ENCODE peak calls at places on chromosomes 4 and X, in six cellular contexts. G is sigmoid colon, V is lower leg skin, R is spleen, E is stomach, M is A549. D is an unnamed sample.

GRCh38 chr4:170374770-170375169 is 285.0 kb upstream of the AADAT start:
- DNase-seq in G (no peak), V (no peak), R (no peak), E (no peak), M (peak), D (peak)

GRCh38 chr4:4783847-4784246 is 75.6 kb upstream of the MSX1 start:
- DNase-seq in G (no peak), V (peak), R (no peak), E (no peak), M (no peak), D (no peak)

GRCh38 chr4:145851516-145852201 is 87.0 kb downstream of the ZNF827 start:
- DNase-seq in G (no peak), V (no peak), R (no peak), E (no peak), M (no peak), D (no peak)

GRCh38 chr4:140069068-140069467 is 84.9 kb downstream of the MAML3 start:
- DNase-seq in G (no peak), V (no peak), R (no peak), E (peak), M (no peak), D (no peak)

GRCh38 chrX:118392726-118393125 is 46.8 kb downstream of the WDR44 start:
- DNase-seq in G (no peak), V (no peak), R (no peak), E (no peak), M (no peak), D (no peak)

GRCh38 chr4:159607824-159608223 is 504.9 kb downstream of the RAPGEF2 start:
- DNase-seq in G (no peak), V (no peak), R (no peak), E (no peak), M (no peak), D (no peak)

GRCh38 chr4:16079046-16079445 is 4.8 kb downstream of the PROM1 start:
- DNase-seq in G (no peak), V (no peak), R (no peak), E (no peak), M (no peak), D (no peak)

GRCh38 chr4:113997206-113997605 is 17.8 kb upstream of the ARSJ start:
- DNase-seq in G (no peak), V (no peak), R (no peak), E (no peak), M (no peak), D (no peak)

GRCh38 chr4:5126857-5127256 is 75.6 kb downstream of the STK32B start:
- DNase-seq in G (no peak), V (no peak), R (no peak), E (no peak), M (no peak), D (no peak)

GRCh38 chrX:139518475-139518874 is 12.1 kb upstream of the F9 start:
- DNase-seq in G (no peak), V (no peak), R (no peak), E (no peak), M (no peak), D (no peak)

GRCh38 chr4:38674206-38675144 is 10.5 kb downstream of the KLF3 start:
- DNase-seq in G (no peak), V (no peak), R (no peak), E (no peak), M (peak), D (no peak)
- TF ChIP-seq POLR2A in G (no peak), V (no peak), R (no peak), E (no peak), M (no peak), D (no peak)

GRCh38 chr4:6343950-6344408 is 74.3 kb downstream of the WFS1 start:
- DNase-seq in G (no peak), V (no peak), R (peak), E (peak), M (peak), D (peak)
- TF ChIP-seq CTCF in G (no peak), V (no peak), R (no peak), E (no peak), M (peak), D (no peak)

DNA sequence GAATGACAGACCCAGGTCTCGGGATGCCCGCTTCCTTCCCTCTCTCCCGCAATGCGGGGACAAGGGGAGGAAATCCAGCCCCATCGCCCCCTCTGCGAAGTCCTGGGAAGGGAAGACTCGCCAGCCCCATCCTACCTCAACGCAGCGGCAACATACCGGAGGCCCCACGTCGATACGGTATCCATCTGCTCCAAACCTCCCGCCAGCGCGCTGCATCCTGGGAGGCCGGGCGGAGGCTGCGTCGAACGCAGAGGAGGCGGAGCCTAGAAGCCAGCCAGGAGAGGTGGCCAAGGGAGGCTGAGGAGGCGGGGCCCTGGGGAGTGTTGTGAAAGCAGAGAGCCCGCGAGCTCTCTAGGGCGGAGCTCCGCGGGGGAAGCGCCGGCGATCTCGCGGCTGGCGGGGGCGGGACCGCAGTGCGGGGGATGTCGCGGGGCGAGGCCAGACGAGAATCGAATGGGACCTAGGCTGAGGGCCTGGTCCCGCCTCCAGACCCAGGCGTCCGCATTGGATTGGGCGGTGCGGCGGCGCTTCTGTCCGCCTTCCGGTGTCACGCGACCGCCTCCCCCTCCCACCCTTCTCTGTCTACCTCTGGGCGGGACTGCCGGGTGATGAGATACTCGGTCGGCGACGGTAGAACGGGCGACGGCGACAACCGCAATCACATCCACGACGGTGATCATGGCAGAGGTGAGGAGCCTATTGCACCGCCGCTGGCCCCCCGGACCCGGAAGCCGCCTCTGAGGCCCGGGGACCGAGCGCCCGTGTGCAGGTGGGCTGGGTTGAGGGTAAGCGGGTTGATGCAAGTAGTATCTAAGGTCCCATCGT is at the start of the genes FANCB and MOSPD2:
- DNase-seq in G (peak), V (peak), R (peak), E (peak), M (peak), D (peak)
- TF ChIP-seq POLR2A in G (no peak), V (no peak), R (peak), E (no peak), M (peak), D (no peak)

GRCh38 chr4:7243609-7244342 is 51.4 kb downstream of the SORCS2 start:
- DNase-seq in G (no peak), V (no peak), R (no peak), E (no peak), M (no peak), D (no peak)

GRCh38 chr4:7241587-7242125 is 49.3 kb downstream of the SORCS2 start:
- DNase-seq in G (no peak), V (no peak), R (no peak), E (no peak), M (no peak), D (no peak)

GRCh38 chr4:7244766-7245320 is 52.5 kb downstream of the SORCS2 start:
- DNase-seq in G (no peak), V (no peak), R (no peak), E (no peak), M (no peak), D (no peak)

GRCh38 chr4:7242766-7243165 is 50.4 kb downstream of the SORCS2 start:
- DNase-seq in G (no peak), V (no peak), R (no peak), E (no peak), M (no peak), D (no peak)

GRCh38 chr4:7244343-7244680 is 52.0 kb downstream of the SORCS2 start:
- DNase-seq in G (no peak), V (no peak), R (no peak), E (no peak), M (no peak), D (no peak)
- TF ChIP-seq CTCF in G (no peak), V (no peak), R (no peak), E (no peak), M (no peak), D (no peak)

GRCh38 chr4:119300388-119301131 is 21.4 kb downstream of the FABP2 start:
- DNase-seq in G (peak), V (peak), R (peak), E (peak), M (peak), D (peak)
- TF ChIP-seq POLR2A in G (peak), V (peak), R (peak), E (no peak), M (peak), D (peak)

GRCh38 chr4:175514174-175514573 is 297.9 kb downstream of the GPM6A start:
- DNase-seq in G (no peak), V (no peak), R (no peak), E (no peak), M (no peak), D (no peak)

GRCh38 chr4:175511861-175512260 is 300.2 kb downstream of the GPM6A start:
- DNase-seq in G (no peak), V (no peak), R (no peak), E (no peak), M (no peak), D (no peak)

GRCh38 chr4:175504316-175504715 is 307.7 kb downstream of the GPM6A start:
- DNase-seq in G (no peak), V (no peak), R (no peak), E (no peak), M (no peak), D (no peak)

DNA sequence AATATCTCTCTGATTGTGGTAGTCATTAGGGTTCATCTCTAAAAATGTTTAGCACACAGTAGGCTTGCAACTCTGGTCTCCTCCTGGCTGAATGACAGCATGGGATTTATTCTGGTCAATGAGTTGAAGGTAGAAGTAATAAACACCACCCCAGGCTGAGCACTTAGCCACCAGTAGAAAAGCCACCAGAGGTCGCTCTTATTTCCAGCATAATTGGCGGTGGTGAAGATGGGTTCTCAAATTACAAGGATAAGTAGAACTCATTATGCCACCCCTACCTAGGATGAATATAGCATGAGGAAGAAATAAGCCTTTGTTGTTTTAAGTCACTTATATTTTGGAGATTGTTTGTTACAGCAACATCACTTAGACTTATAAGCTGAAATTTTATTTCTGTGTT is 302.7 kb downstream of the GPM6A start:
- DNase-seq in G (no peak), V (no peak), R (no peak), E (no peak), M (no peak), D (no peak)
- TF ChIP-seq CTCF in G (no peak), V (no peak), R (no peak), E (no peak), M (no peak), D (no peak)

DNA sequence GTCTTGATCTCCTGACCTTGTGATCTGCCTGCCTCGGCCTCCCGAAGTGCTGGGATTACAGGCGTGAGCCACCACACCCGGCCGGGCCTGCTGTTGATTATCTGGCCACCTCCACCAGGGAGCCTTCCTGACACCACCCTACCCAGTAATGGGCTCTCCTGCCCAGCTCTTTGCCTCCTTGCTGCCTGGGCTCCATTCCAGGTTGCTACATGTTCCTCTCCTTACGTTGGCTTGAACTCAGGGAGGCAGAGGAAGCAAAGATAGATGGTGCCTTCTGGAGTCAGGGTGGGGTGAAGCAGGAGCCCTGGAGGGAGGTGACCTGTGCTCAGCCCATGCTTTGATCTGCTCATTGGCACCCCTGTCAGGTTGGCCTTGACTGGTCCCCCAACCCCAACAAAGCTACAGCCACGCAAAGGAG is 26.3 kb downstream of the FLNA start:
- DNase-seq in G (peak), V (no peak), R (peak), E (no peak), M (peak), D (no peak)
- TF ChIP-seq POLR2A in G (no peak), V (no peak), R (no peak), E (no peak), M (no peak), D (no peak)

GRCh38 chrX:39638526-39638925 is 459.2 kb downstream of the BCOR start:
- DNase-seq in G (no peak), V (no peak), R (no peak), E (no peak), M (no peak), D (no peak)
- TF ChIP-seq CTCF in G (no peak), V (no peak), R (no peak), E (no peak), M (no peak), D (no peak)

GRCh38 chr4:108533876-108534275 is 86.5 kb upstream of the RPL34 start:
- DNase-seq in G (no peak), V (no peak), R (no peak), E (no peak), M (no peak), D (no peak)

GRCh38 chr4:108533245-108533844 is 87.0 kb upstream of the RPL34 start:
- DNase-seq in G (no peak), V (no peak), R (no peak), E (no peak), M (no peak), D (no peak)

GRCh38 chr4:108532187-108532586 is 88.2 kb upstream of the RPL34 start:
- DNase-seq in G (no peak), V (no peak), R (no peak), E (no peak), M (no peak), D (no peak)

GRCh38 chr4:108536577-108536976 is 83.8 kb upstream of the RPL34 start:
- DNase-seq in G (no peak), V (no peak), R (no peak), E (no peak), M (no peak), D (no peak)

GRCh38 chr4:108535757-108536156 is 84.6 kb upstream of the RPL34 start:
- DNase-seq in G (no peak), V (no peak), R (no peak), E (no peak), M (no peak), D (no peak)
- TF ChIP-seq POLR2A in G (no peak), V (no peak), R (no peak), E (no peak), M (no peak), D (no peak)